ENCODE peak calls at places on chromosomes 1 and 21, in eight cellular contexts. A is prostate gland; W is upper lobe of right lung; V is stomach; O is CD4-positive, alpha-beta memory T cell; P is adrenal gland; G is HCT116; C is hepatocyte. R is an unnamed sample. For H3K9me3, the result is how much of the 10 kb centered on the place peaks cover.

GRCh38 chr1:153542956-153543737 is 2.4 kb upstream of the S100A5 start:
- DNase-seq in P (no peak), G (no peak), O (no peak), V (no peak), A (no peak), C (no peak), W (peak), R (no peak)

GRCh38 chr1:51924455-51924854 is 45.9 kb upstream of the NRDC start:
- DNase-seq in V (no peak), A (no peak), G (no peak), O (no peak), C (no peak), W (no peak), P (no peak), R (no peak)

GRCh38 chr21:14889080-14889805 is 175.6 kb downstream of the NRIP1 start:
- DNase-seq in A (no peak), P (no peak), C (peak), G (no peak), O (no peak), V (no peak), W (no peak), R (no peak)

GRCh38 chr1:232223887-232224286 is 406.0 kb downstream of the SIPA1L2 start:
- DNase-seq in A (no peak), V (no peak), G (no peak), W (no peak), C (no peak), O (no peak), P (no peak), R (no peak)

GRCh38 chr1:113031060-113031933 is 41.7 kb upstream of the LRIG2 start:
- DNase-seq in C (no peak), W (no peak), V (no peak), O (no peak), G (no peak), A (no peak), P (no peak), R (no peak)

GRCh38 chr1:231315887-231316286 is 21.8 kb downstream of the EXOC8 start:
- DNase-seq in P (peak), V (peak), O (peak), G (peak), A (no peak), C (peak), W (peak), R (no peak)

GRCh38 chr1:60894121-60894520 is 188.2 kb upstream of the NFIA start:
- DNase-seq in V (no peak), O (no peak), W (no peak), A (no peak), P (no peak), C (no peak), G (no peak), R (no peak)

GRCh38 chr1:1122981-1123480 is 7.1 kb upstream of the C1orf159 start:
- DNase-seq in V (no peak), C (peak), P (no peak), O (no peak), A (no peak), G (no peak), W (no peak), R (no peak)

GRCh38 chr1:173056355-173056754 is 5.6 kb upstream of the TNFSF18 start:
- DNase-seq in G (no peak), A (no peak), C (no peak), W (no peak), V (no peak), O (no peak), P (no peak), R (no peak)

GRCh38 chr1:153790282-153790995 is 15.2 kb downstream of the SLC27A3 start:
- DNase-seq in W (no peak), O (no peak), G (no peak), C (peak), A (peak), V (peak), P (peak), R (no peak)

GRCh38 chr1:211511947-211512346 is 20.0 kb upstream of the RD3 start:
- DNase-seq in C (no peak), G (no peak), V (peak), P (no peak), O (no peak), A (peak), W (no peak), R (no peak)

GRCh38 chr1:93111065-93111464 is 32.0 kb downstream of the MTF2 start:
- DNase-seq in G (no peak), O (no peak), C (no peak), V (no peak), A (no peak), W (no peak), P (no peak), R (no peak)

GRCh38 chr1:60727553-60727952 is 354.8 kb upstream of the NFIA start:
- DNase-seq in W (no peak), O (no peak), V (no peak), P (no peak), A (peak), G (no peak), C (peak), R (no peak)

GRCh38 chr1:96710708-96711477 is 10.7 kb upstream of the PTBP2 start:
- DNase-seq in G (no peak), W (no peak), V (no peak), A (no peak), P (no peak), C (no peak), O (no peak), R (no peak)

GRCh38 chr1:81682490-81682889 is 118.2 kb upstream of the ADGRL2 start:
- DNase-seq in G (no peak), V (no peak), W (no peak), O (no peak), A (no peak), P (no peak), C (no peak), R (no peak)

GRCh38 chr1:198647055-198647454 is 8.2 kb downstream of the PTPRC start:
- DNase-seq in W (no peak), G (no peak), A (no peak), P (no peak), V (no peak), C (no peak), O (no peak), R (no peak)

GRCh38 chr1:225772848-225773247 is 4.8 kb upstream of the SRP9 start:
- DNase-seq in G (no peak), O (no peak), W (no peak), A (peak), C (no peak), V (peak), P (peak), R (no peak)

DNA sequence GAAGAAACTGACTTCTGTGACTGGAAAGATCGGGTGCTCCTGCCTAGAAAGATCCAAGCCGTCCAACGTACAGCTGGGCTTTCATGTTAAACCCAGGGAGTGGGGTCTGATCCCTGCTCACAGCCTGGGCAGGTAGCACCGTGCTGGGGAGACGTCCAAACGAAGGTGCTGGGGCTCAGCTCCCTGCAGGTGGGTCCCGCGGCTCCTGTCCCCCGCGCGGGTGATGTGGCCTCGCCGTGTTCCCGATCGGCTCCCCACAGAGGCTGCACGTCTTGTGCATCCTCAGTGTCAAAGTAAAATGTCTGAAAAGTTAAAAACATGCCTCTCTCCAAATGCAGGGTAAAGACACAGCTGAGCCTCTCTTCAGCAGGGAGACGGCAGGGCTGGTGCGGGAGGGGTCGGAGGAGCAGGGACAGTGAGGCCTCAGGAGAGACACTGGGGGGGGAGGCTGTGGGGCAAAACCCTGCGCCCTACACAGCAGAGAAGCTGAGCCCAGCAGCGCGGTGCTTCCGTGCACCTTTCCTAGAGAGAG is 40.1 kb upstream of the COL6A2 start:
- DNase-seq in C (no peak), V (peak), W (no peak), A (no peak), G (no peak), O (no peak), P (peak), R (no peak)
- H3K9me3 ChIP-seq in C (under half), V (under half), W (under half), A (under half), G (under half), O (under half), P (under half), R (under half)

GRCh38 chr1:200381256-200381980 is 28.4 kb downstream of the ZNF281 start:
- DNase-seq in C (no peak), W (no peak), P (no peak), V (no peak), O (no peak), A (no peak), G (no peak), R (no peak)

GRCh38 chr1:200379940-200380588 is 29.8 kb downstream of the ZNF281 start:
- DNase-seq in A (no peak), G (no peak), O (no peak), W (no peak), V (no peak), C (no peak), P (no peak), R (no peak)

GRCh38 chr1:200379431-200379755 is 30.4 kb downstream of the ZNF281 start:
- DNase-seq in V (no peak), A (no peak), P (no peak), G (no peak), C (peak), W (no peak), O (no peak), R (no peak)

GRCh38 chr1:200378096-200378495 is 31.7 kb downstream of the ZNF281 start:
- DNase-seq in C (no peak), O (no peak), G (no peak), A (no peak), W (no peak), V (no peak), P (no peak), R (no peak)

DNA sequence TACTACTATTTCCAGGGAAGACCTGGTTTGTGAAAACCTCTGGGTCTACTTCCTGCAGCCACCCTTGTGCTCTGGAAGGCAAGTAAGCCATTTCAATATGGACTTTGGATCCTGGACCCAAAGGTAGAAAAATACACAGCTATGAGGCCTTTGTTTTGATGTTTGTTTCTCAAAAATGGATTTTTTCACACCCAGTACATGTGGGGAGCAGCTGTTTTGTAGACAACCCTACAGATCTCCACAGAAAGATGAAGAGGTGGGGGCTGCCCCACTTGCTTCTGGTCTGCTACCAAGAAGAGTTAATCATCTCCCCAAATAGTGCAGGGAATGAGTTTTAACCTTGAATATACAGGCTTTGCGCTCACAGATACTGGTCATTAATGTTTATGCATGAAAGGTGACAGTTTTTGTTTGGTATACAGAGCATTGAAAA is 29.2 kb downstream of the ZNF281 start:
- DNase-seq in O (no peak), P (no peak), A (no peak), C (no peak), W (no peak), V (no peak), G (no peak), R (no peak)
- H3K9me3 ChIP-seq in O (under half), P (under half), A (under half), C (under half), W (under half), V (under half), G (under half), R (under half)

GRCh38 chr1:20229191-20229590 is 42.9 kb upstream of the PLA2G2C start:
- DNase-seq in O (no peak), V (no peak), A (no peak), W (no peak), P (peak), G (no peak), C (no peak), R (no peak)
- H3K9me3 ChIP-seq in O (under half), V (under half), A (under half), W (under half), P (under half), G (under half), C (under half), R (under half)

GRCh38 chr21:25462517-25462971 is 144.7 kb downstream of the MRPL39 start:
- DNase-seq in O (no peak), V (no peak), W (no peak), G (no peak), A (no peak), C (no peak), P (no peak), R (no peak)

GRCh38 chr21:25467891-25468290 is 139.4 kb downstream of the MRPL39 start:
- DNase-seq in G (no peak), P (no peak), O (no peak), C (no peak), W (no peak), V (no peak), A (no peak), R (no peak)

GRCh38 chr21:25464275-25464674 is 143.0 kb downstream of the MRPL39 start:
- DNase-seq in O (no peak), C (no peak), G (no peak), P (no peak), W (no peak), V (no peak), A (no peak), R (no peak)

GRCh38 chr21:25465263-25465662 is 142.0 kb downstream of the MRPL39 start:
- DNase-seq in G (no peak), A (no peak), C (no peak), O (no peak), P (no peak), W (no peak), V (no peak), R (no peak)

DNA sequence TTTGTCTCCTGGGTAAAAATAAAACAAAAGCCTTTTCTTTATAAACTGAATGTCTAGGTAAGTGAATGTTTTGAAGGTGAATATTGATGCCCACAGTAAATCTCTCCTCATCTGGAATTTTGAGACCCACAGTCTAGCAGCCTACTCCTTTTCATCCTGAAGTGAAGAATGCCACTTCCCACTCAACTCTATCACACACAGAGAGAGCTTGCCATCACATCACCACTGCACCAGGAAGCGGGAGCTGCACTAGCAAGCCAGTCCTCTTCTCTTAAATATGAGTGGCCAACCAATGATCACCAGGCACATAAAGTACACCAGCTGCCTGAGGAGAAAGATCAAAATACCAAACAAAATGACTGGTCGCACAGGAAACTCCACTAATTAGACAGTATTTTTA is 140.8 kb downstream of the MRPL39 start:
- DNase-seq in C (no peak), P (no peak), V (no peak), A (no peak), O (no peak), G (no peak), W (no peak), R (no peak)
- H3K9me3 ChIP-seq in C (under half), P (under half), V (under half), A (under half), O (under half), G (under half), W (under half), R (under half)

GRCh38 chr21:44423312-44423821 is 31.9 kb upstream of the LRRC3 start:
- DNase-seq in O (no peak), G (no peak), V (no peak), A (no peak), C (no peak), P (peak), W (peak), R (peak)

GRCh38 chr21:44423941-44424607 is 31.2 kb upstream of the LRRC3 start:
- DNase-seq in W (peak), P (peak), G (no peak), A (no peak), C (no peak), O (no peak), V (no peak), R (peak)

GRCh38 chr21:44420416-44421205 is 34.7 kb upstream of the LRRC3 start:
- DNase-seq in G (no peak), O (no peak), A (no peak), W (peak), V (no peak), P (peak), C (no peak), R (no peak)

GRCh38 chr21:44419679-44420078 is 35.6 kb upstream of the LRRC3 start:
- DNase-seq in G (no peak), A (no peak), W (no peak), O (no peak), C (no peak), P (no peak), V (no peak), R (no peak)

DNA sequence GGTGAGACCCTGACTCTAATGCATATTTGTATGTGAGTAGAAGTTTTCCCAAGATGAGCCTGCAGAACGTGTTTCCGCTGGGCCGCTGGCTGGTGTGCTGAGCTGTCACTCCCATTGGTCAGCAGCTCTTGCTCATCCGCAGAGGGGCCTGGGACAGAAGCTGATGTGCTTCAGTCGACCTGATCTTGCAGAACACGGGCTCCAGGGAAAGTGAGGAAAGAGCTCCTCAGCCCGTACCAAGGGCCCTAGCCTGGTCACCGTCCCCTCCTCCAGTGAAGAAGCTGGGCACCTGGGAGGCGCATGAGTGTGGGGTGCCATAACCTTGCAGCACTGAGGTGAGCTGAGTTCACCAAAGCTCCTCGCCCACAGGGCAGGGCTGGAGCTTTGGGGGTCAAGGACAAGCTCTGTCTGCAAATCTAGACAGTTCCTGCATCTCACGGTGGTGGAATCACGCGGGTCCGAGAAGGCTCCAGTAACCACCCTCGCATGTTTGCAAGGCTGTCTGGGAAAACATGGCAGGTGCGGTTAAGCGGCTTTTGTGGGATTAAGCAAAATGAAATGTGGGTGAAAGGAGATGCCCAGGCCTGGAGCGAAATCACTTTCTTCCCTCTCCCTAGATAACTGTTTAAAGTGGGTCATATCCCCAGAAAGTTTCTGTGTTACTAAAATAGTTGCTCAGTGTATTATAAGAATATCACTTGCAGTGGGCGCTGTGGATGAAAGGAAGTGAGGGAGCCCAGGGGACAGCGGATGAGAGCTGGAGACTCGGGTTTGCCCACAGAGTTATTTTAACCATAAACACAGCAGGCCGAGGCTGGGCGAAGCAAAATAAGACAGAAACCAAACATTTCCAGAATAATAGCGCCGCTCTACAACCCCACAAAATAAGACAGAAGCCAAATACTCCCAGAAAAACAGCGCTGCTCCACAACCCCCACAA is 33.1 kb upstream of the LRRC3 start:
- DNase-seq in V (no peak), G (no peak), C (no peak), W (peak), P (peak), O (no peak), A (no peak), R (no peak)
- H3K9me3 ChIP-seq in V (under half), G (under half), C (under half), W (under half), P (under half), O (under half), A (under half), R (under half)

DNA sequence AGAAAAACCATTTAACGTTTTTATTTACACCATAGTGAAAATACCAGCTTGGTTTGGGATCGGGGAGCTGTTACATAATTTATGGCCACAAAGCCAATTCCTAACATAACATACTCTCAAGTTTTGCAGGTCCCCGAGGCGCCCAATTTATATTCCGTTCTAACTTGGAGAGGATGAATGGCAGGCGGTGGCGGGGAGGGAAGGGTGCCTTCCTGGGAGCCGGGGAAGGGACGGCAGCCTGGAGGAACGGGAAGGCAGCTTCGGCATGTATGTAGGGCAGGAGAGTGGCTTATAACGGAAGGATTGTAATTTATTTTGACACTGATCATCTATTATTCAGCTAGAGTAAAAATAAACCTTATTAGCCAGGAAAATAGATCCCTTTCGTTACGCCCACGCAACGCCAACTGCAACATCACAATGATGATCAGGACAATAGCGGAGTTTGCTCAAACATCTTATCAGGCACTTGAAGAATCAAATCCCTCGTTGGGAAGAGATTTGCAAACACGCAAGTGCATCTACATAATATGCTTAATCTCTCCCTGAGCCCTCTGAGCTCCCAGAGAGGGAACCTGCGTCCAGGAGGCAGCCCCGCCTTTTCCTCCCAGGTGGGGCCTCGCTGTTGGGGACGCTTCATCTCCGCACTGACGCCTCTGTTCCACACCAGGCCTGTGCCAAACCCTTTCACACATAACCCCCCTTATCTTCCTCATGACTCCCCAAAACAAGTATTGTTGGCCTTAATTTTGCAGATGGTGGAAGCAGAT is 93.7 kb upstream of the C1orf174 start:
- DNase-seq in O (no peak), W (peak), G (no peak), C (no peak), A (no peak), V (no peak), P (no peak), R (no peak)
- H3K9me3 ChIP-seq in O (under half), W (under half), G (under half), C (under half), A (under half), V (under half), P (under half), R (under half)

GRCh38 chr1:18376661-18377060 is 104.1 kb upstream of the KLHDC7A start:
- DNase-seq in P (no peak), V (no peak), O (no peak), A (no peak), C (no peak), G (no peak), W (peak), R (no peak)
- H3K9me3 ChIP-seq in P (under half), V (under half), O (under half), A (under half), C (under half), G (under half), W (under half), R (under half)

GRCh38 chr1:2866415-2867086 is 65.1 kb upstream of the TTC34 start:
- DNase-seq in C (no peak), G (no peak), V (no peak), P (no peak), W (no peak), A (no peak), O (no peak), R (no peak)
- H3K9me3 ChIP-seq in C (under half), G (under half), V (under half), P (under half), W (under half), A (under half), O (under half), R (under half)